ENCODE peak calls at places on chromosomes 4 and X, in six cellular contexts. One of them, this sample, is unnamed.

GRCh38 chrX:117989512-117989911 is 127.1 kb downstream of the KLHL13 start:
- DNase-seq in esophagus squamous epithelium: no peak
- DNase-seq in OCI-LY7: no peak
- DNase-seq in mammary epithelial cell: peak; percentile 46
- DNase-seq in ascending aorta: no peak
- DNase-seq in suprapubic skin: no peak
- DNase-seq in this sample: no peak

GRCh38 chrX:19272452-19272851 is 71.3 kb upstream of the PDHA1 start:
- DNase-seq in suprapubic skin: no peak
- DNase-seq in OCI-LY7: no peak
- DNase-seq in mammary epithelial cell: peak; percentile 26
- DNase-seq in esophagus squamous epithelium: no peak
- DNase-seq in ascending aorta: no peak
- DNase-seq in this sample: no peak

GRCh38 chrX:23764183-23764582 is 18.8 kb upstream of the SAT1 start:
- DNase-seq in mammary epithelial cell: no peak
- DNase-seq in ascending aorta: no peak
- DNase-seq in esophagus squamous epithelium: no peak
- DNase-seq in suprapubic skin: no peak
- DNase-seq in OCI-LY7: no peak
- DNase-seq in this sample: no peak

GRCh38 chrX:118948270-118948669 is 26.1 kb upstream of the LONRF3 start:
- DNase-seq in ascending aorta: no peak
- DNase-seq in OCI-LY7: no peak
- DNase-seq in esophagus squamous epithelium: no peak
- DNase-seq in suprapubic skin: no peak
- DNase-seq in mammary epithelial cell: no peak
- DNase-seq in this sample: no peak

GRCh38 chr4:47557255-47557654 is 72.2 kb downstream of the ATP10D start:
- DNase-seq in mammary epithelial cell: no peak
- DNase-seq in ascending aorta: no peak
- DNase-seq in suprapubic skin: no peak
- DNase-seq in OCI-LY7: no peak
- DNase-seq in esophagus squamous epithelium: no peak
- DNase-seq in this sample: no peak

GRCh38 chrX:68867458-68868166 is 38.8 kb downstream of the EFNB1 start:
- DNase-seq in OCI-LY7: no peak
- DNase-seq in ascending aorta: no peak
- DNase-seq in mammary epithelial cell: no peak
- DNase-seq in suprapubic skin: no peak
- DNase-seq in esophagus squamous epithelium: no peak
- DNase-seq in this sample: no peak

GRCh38 chr4:57875829-57876392 is 765.7 kb upstream of the IGFBP7 start:
- DNase-seq in OCI-LY7: no peak
- DNase-seq in esophagus squamous epithelium: no peak
- DNase-seq in suprapubic skin: no peak
- DNase-seq in mammary epithelial cell: no peak
- DNase-seq in ascending aorta: no peak
- DNase-seq in this sample: no peak

GRCh38 chr4:108045687-108046024 is 56.0 kb downstream of the HADH start:
- DNase-seq in esophagus squamous epithelium: no peak
- DNase-seq in suprapubic skin: no peak
- DNase-seq in mammary epithelial cell: peak; percentile 9
- DNase-seq in OCI-LY7: no peak
- DNase-seq in ascending aorta: no peak
- DNase-seq in this sample: no peak

GRCh38 chrX:153992180-153992579 is 19.6 kb downstream of the TMEM187 start:
- DNase-seq in mammary epithelial cell: no peak
- DNase-seq in OCI-LY7: no peak
- DNase-seq in suprapubic skin: no peak
- DNase-seq in esophagus squamous epithelium: no peak
- DNase-seq in ascending aorta: no peak
- DNase-seq in this sample: no peak

GRCh38 chr4:20253799-20254409 is 2.2 kb downstream of the SLIT2 start:
- DNase-seq in suprapubic skin: peak; percentile 69
- DNase-seq in esophagus squamous epithelium: no peak
- DNase-seq in mammary epithelial cell: no peak
- DNase-seq in ascending aorta: no peak
- DNase-seq in OCI-LY7: no peak
- DNase-seq in this sample: no peak

GRCh38 chrX:129769467-129770154 is 10.1 kb upstream of the SASH3 start:
- DNase-seq in suprapubic skin: no peak
- DNase-seq in mammary epithelial cell: no peak
- DNase-seq in OCI-LY7: peak; percentile 96
- DNase-seq in esophagus squamous epithelium: peak; percentile 7
- DNase-seq in ascending aorta: no peak
- DNase-seq in this sample: no peak

GRCh38 chrX:43940811-43941210 is 32.4 kb downstream of the NDP start:
- DNase-seq in mammary epithelial cell: peak; percentile 51
- DNase-seq in suprapubic skin: no peak
- DNase-seq in ascending aorta: no peak
- DNase-seq in OCI-LY7: no peak
- DNase-seq in esophagus squamous epithelium: no peak
- DNase-seq in this sample: no peak

GRCh38 chr4:5458676-5459075 is 249.7 kb downstream of the EVC2 start:
- DNase-seq in ascending aorta: no peak
- DNase-seq in suprapubic skin: no peak
- DNase-seq in mammary epithelial cell: no peak
- DNase-seq in OCI-LY7: no peak
- DNase-seq in esophagus squamous epithelium: no peak
- DNase-seq in this sample: no peak

GRCh38 chr4:22336822-22337221 is 179.0 kb downstream of the ADGRA3 start:
- DNase-seq in suprapubic skin: no peak
- DNase-seq in ascending aorta: no peak
- DNase-seq in esophagus squamous epithelium: no peak
- DNase-seq in mammary epithelial cell: no peak
- DNase-seq in OCI-LY7: no peak
- DNase-seq in this sample: no peak

GRCh38 chr4:25171451-25171850 is 11.2 kb upstream of the SEPSECS start:
- DNase-seq in OCI-LY7: no peak
- DNase-seq in suprapubic skin: no peak
- DNase-seq in ascending aorta: no peak
- DNase-seq in esophagus squamous epithelium: no peak
- DNase-seq in mammary epithelial cell: no peak
- DNase-seq in this sample: no peak

GRCh38 chr4:7485096-7485495 is 50.4 kb upstream of the PSAPL1 start:
- DNase-seq in esophagus squamous epithelium: no peak
- DNase-seq in suprapubic skin: no peak
- DNase-seq in ascending aorta: no peak
- DNase-seq in mammary epithelial cell: no peak
- DNase-seq in OCI-LY7: no peak
- DNase-seq in this sample: no peak

GRCh38 chrX:97126020-97126419 is 242.3 kb downstream of the RPA4 start:
- DNase-seq in suprapubic skin: no peak
- DNase-seq in esophagus squamous epithelium: no peak
- DNase-seq in OCI-LY7: no peak
- DNase-seq in mammary epithelial cell: peak; percentile 59
- DNase-seq in ascending aorta: no peak
- DNase-seq in this sample: no peak

GRCh38 chr4:15186149-15186548 is 183.9 kb downstream of the CPEB2 start:
- DNase-seq in mammary epithelial cell: peak; percentile 41
- DNase-seq in suprapubic skin: no peak
- DNase-seq in ascending aorta: no peak
- DNase-seq in esophagus squamous epithelium: no peak
- DNase-seq in OCI-LY7: no peak
- DNase-seq in this sample: no peak

GRCh38 chr4:139675156-139675555 is 9.5 kb downstream of the MGST2 start:
- DNase-seq in esophagus squamous epithelium: no peak
- DNase-seq in OCI-LY7: peak; percentile 49
- DNase-seq in mammary epithelial cell: no peak
- DNase-seq in suprapubic skin: no peak
- DNase-seq in ascending aorta: no peak
- DNase-seq in this sample: no peak

GRCh38 chr4:173494013-173494970 is 35.7 kb downstream of the HAND2 start:
- DNase-seq in suprapubic skin: no peak
- DNase-seq in OCI-LY7: peak; percentile 77
- DNase-seq in esophagus squamous epithelium: no peak
- DNase-seq in mammary epithelial cell: peak; percentile 66
- DNase-seq in ascending aorta: no peak
- DNase-seq in this sample: no peak
- H3K27ac ChIP-seq in suprapubic skin: no peak overlapping the region
- H3K27ac ChIP-seq in OCI-LY7: no peak overlapping the region
- H3K27ac ChIP-seq in esophagus squamous epithelium: no peak overlapping the region
- H3K27ac ChIP-seq in mammary epithelial cell: no peak overlapping the region
- H3K27ac ChIP-seq in ascending aorta: no peak overlapping the region
- H3K27ac ChIP-seq in this sample: no peak overlapping the region

DNA sequence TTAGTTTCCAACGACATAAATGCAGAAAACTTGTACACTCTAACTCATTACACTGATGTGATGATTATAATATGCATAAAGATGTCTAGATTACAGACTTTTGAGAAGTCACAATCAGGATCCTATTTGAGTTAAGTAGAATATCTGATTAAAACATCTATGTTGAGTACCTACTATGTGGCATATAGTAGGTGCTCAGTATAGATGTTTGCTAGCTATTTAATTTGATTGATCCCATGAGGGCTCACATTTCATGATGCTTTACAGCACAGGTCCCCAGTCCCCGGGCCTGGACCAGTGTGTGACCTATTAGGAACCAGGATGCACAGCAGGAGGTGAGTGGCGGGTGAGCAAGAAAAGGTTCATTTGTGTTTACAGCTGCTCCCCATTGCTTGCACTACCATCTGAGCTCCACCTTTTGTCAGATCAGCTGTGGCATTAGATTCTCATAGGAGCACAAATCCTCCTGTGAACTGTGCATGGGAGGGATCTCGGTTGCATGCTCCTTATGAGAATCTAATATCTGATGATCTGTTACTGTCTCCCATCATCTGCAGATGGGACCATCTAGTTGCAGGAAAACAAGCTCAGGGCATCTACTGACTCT is 33.0 kb upstream of the CXCL8 start:
- DNase-seq in mammary epithelial cell: no peak
- DNase-seq in esophagus squamous epithelium: no peak
- DNase-seq in OCI-LY7: no peak
- DNase-seq in suprapubic skin: no peak
- DNase-seq in ascending aorta: no peak
- DNase-seq in this sample: no peak
- H3K4me1 ChIP-seq in mammary epithelial cell: peaks cover 60% of the 10 kb centered on the region
- H3K4me1 ChIP-seq in esophagus squamous epithelium: peaks cover 35% of the 10 kb centered on the region
- H3K4me1 ChIP-seq in OCI-LY7: no peaks in the 10 kb centered on the region
- H3K4me1 ChIP-seq in suprapubic skin: peaks cover 35% of the 10 kb centered on the region
- H3K4me1 ChIP-seq in ascending aorta: peaks cover 16% of the 10 kb centered on the region
- H3K4me1 ChIP-seq in this sample: peaks cover 23% of the 10 kb centered on the region

GRCh38 chr4:177367336-177367735 is 57.7 kb downstream of the NEIL3 start:
- DNase-seq in suprapubic skin: no peak
- DNase-seq in ascending aorta: no peak
- DNase-seq in mammary epithelial cell: peak; percentile 12
- DNase-seq in OCI-LY7: peak; percentile 5
- DNase-seq in esophagus squamous epithelium: no peak
- DNase-seq in this sample: no peak
- TF ChIP-seq CTCF in suprapubic skin: no peak
- TF ChIP-seq CTCF in ascending aorta: no peak
- TF ChIP-seq CTCF in mammary epithelial cell: peak; percentile 42
- TF ChIP-seq CTCF in OCI-LY7: peak; percentile 26
- TF ChIP-seq CTCF in esophagus squamous epithelium: peak; percentile 13
- TF ChIP-seq CTCF in this sample: no peak

GRCh38 chr4:183610033-183610432 is 49.0 kb downstream of the RWDD4 start:
- DNase-seq in mammary epithelial cell: peak; percentile 10
- DNase-seq in esophagus squamous epithelium: no peak
- DNase-seq in ascending aorta: no peak
- DNase-seq in OCI-LY7: no peak
- DNase-seq in suprapubic skin: no peak
- DNase-seq in this sample: no peak
- H3K27ac ChIP-seq in mammary epithelial cell: no peak overlapping the region
- H3K27ac ChIP-seq in esophagus squamous epithelium: no peak overlapping the region
- H3K27ac ChIP-seq in ascending aorta: peak overlapping the region; percentile 10
- H3K27ac ChIP-seq in OCI-LY7: no peak overlapping the region
- H3K27ac ChIP-seq in suprapubic skin: peak overlapping the region; percentile 42
- H3K27ac ChIP-seq in this sample: no peak overlapping the region

DNA sequence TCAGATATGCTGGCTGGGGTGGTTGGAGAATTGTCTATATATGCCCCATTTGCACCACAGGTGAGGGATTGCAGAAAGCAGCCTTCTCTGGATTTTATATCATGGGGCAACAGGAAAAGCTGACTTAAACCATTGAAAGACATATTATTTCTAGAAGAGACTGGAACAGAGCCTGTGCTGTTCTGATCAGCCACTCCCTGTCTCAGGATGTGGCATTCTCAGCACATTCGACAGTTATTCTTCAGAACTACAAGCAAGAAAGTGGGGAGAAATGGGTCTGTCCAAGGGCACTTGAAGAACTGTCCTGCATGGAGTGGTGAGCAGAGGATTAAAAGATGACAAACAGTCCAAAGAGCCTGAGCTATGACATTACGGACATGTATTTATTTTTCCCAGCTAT is 67.8 kb upstream of the EPHA5 start:
- DNase-seq in mammary epithelial cell: no peak
- DNase-seq in ascending aorta: no peak
- DNase-seq in esophagus squamous epithelium: no peak
- DNase-seq in suprapubic skin: no peak
- DNase-seq in OCI-LY7: no peak
- DNase-seq in this sample: no peak
- H3K4me1 ChIP-seq in mammary epithelial cell: no peaks in the 10 kb centered on the region
- H3K4me1 ChIP-seq in ascending aorta: no peaks in the 10 kb centered on the region
- H3K4me1 ChIP-seq in esophagus squamous epithelium: no peaks in the 10 kb centered on the region
- H3K4me1 ChIP-seq in suprapubic skin: no peaks in the 10 kb centered on the region
- H3K4me1 ChIP-seq in OCI-LY7: no peaks in the 10 kb centered on the region
- H3K4me1 ChIP-seq in this sample: no peaks in the 10 kb centered on the region

DNA sequence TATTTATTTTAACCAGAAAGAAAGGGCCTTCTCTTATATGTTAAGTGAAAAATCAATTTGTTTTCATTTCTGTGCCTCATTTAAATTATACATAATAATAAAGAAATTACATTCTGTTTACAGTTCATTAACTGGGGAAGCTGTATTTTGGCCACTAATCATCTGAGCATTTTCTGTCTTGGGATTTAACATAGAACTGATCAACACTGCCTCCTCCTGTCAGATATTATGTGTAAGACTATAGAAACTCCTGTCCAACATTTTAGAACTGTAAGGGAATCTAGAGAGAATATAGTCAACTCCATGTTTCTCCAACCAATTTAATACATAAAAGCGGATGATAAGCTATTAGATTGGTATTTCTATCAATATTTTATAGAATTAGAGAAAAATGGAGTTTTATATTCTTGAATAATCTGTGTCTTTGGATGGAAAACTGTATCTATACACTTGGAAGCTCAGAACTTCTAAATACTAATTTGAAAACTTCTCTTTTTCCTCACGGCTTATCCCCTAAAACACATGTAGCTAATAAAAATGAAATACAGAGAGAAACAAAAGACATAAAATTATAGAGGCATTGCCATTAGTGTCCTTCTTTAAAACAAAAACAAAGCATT is 33.0 kb downstream of the ENPEP start:
- DNase-seq in mammary epithelial cell: peak; percentile 8
- DNase-seq in OCI-LY7: no peak
- DNase-seq in esophagus squamous epithelium: no peak
- DNase-seq in ascending aorta: no peak
- DNase-seq in suprapubic skin: no peak
- DNase-seq in this sample: no peak
- TF ChIP-seq CTCF in mammary epithelial cell: peak; percentile 50
- TF ChIP-seq CTCF in OCI-LY7: peak; percentile 56
- TF ChIP-seq CTCF in esophagus squamous epithelium: peak; percentile 17
- TF ChIP-seq CTCF in ascending aorta: no peak
- TF ChIP-seq CTCF in suprapubic skin: peak; percentile 9
- TF ChIP-seq CTCF in this sample: no peak

This sample was measured in thoracic aorta.